ENCODE peak calls at places on chromosomes 5 and 9, in six cellular contexts. One of them, this sample, is unnamed.

GRCh38 chr5:170746081-170746951 is 37.2 kb upstream of the GABRP start:
- DNase-seq in H1: peak
- DNase-seq in IMR-90: no peak
- DNase-seq in HepG2: no peak
- DNase-seq in K562: no peak
- DNase-seq in HCT116: no peak
- DNase-seq in this sample: no peak

GRCh38 chr9:94112716-94113465 is 28.6 kb downstream of the PTPDC1 start:
- DNase-seq in K562: no peak
- DNase-seq in IMR-90: no peak
- DNase-seq in HCT116: no peak
- DNase-seq in H1: no peak
- DNase-seq in HepG2: no peak
- DNase-seq in this sample: no peak

GRCh38 chr5:167355370-167355769 is 936.1 kb upstream of the WWC1 start:
- DNase-seq in HCT116: no peak
- DNase-seq in K562: no peak
- DNase-seq in H1: no peak
- DNase-seq in HepG2: no peak
- DNase-seq in IMR-90: no peak
- DNase-seq in this sample: no peak

GRCh38 chr5:24141046-24141445 is 503.7 kb downstream of the CDH10 start:
- DNase-seq in HCT116: no peak
- DNase-seq in HepG2: no peak
- DNase-seq in K562: no peak
- DNase-seq in H1: no peak
- DNase-seq in IMR-90: no peak
- DNase-seq in this sample: no peak

GRCh38 chr9:117704024-117704575 is at the start of gene TLR4:
- DNase-seq in HCT116: no peak
- DNase-seq in HepG2: no peak
- DNase-seq in H1: no peak
- DNase-seq in IMR-90: no peak
- DNase-seq in K562: no peak
- DNase-seq in this sample: no peak

GRCh38 chr9:32928145-32928763 is 73.2 kb downstream of the APTX start:
- DNase-seq in K562: no peak
- DNase-seq in HepG2: no peak
- DNase-seq in IMR-90: peak
- DNase-seq in HCT116: no peak
- DNase-seq in H1: no peak
- DNase-seq in this sample: no peak

GRCh38 chr9:96164268-96164683 is 137.7 kb downstream of the HSD17B3 start:
- DNase-seq in HepG2: no peak
- DNase-seq in HCT116: no peak
- DNase-seq in IMR-90: no peak
- DNase-seq in K562: no peak
- DNase-seq in H1: no peak
- DNase-seq in this sample: no peak

GRCh38 chr9:22379272-22379671 is 67.4 kb upstream of the DMRTA1 start:
- DNase-seq in HepG2: no peak
- DNase-seq in K562: no peak
- DNase-seq in H1: no peak
- DNase-seq in IMR-90: no peak
- DNase-seq in HCT116: no peak
- DNase-seq in this sample: no peak

GRCh38 chr5:141855265-141856029 is 22.8 kb downstream of the PCDH1 start:
- DNase-seq in HepG2: no peak
- DNase-seq in IMR-90: no peak
- DNase-seq in K562: no peak
- DNase-seq in HCT116: no peak
- DNase-seq in H1: no peak
- DNase-seq in this sample: no peak

GRCh38 chr5:1144089-1144488 is 32.2 kb upstream of the SLC12A7 start:
- DNase-seq in HCT116: no peak
- DNase-seq in HepG2: no peak
- DNase-seq in IMR-90: no peak
- DNase-seq in K562: no peak
- DNase-seq in H1: no peak
- DNase-seq in this sample: no peak

GRCh38 chr9:134484479-134484878 is 157.1 kb upstream of the COL5A1 start:
- DNase-seq in H1: no peak
- DNase-seq in HCT116: no peak
- DNase-seq in HepG2: no peak
- DNase-seq in IMR-90: no peak
- DNase-seq in K562: no peak
- DNase-seq in this sample: no peak

GRCh38 chr5:61678966-61679365 is 346.9 kb downstream of the ZSWIM6 start:
- DNase-seq in K562: no peak
- DNase-seq in H1: no peak
- DNase-seq in HCT116: peak
- DNase-seq in IMR-90: no peak
- DNase-seq in HepG2: no peak
- DNase-seq in this sample: peak

GRCh38 chr5:42168091-42168670 is 243.1 kb downstream of the FBXO4 start:
- DNase-seq in HepG2: no peak
- DNase-seq in K562: no peak
- DNase-seq in IMR-90: no peak
- DNase-seq in H1: no peak
- DNase-seq in HCT116: no peak
- DNase-seq in this sample: no peak

GRCh38 chr5:150639751-150640150 is 709 bp upstream of the SYNPO start:
- DNase-seq in HepG2: no peak
- DNase-seq in IMR-90: no peak
- DNase-seq in H1: no peak
- DNase-seq in HCT116: no peak
- DNase-seq in K562: no peak
- DNase-seq in this sample: no peak

GRCh38 chr5:130272837-130273236 is 368.6 kb downstream of the CHSY3 start:
- DNase-seq in K562: no peak
- DNase-seq in HCT116: no peak
- DNase-seq in H1: no peak
- DNase-seq in IMR-90: no peak
- DNase-seq in HepG2: no peak
- DNase-seq in this sample: no peak

GRCh38 chr9:109158656-109159055 is 8.4 kb downstream of the FRRS1L start:
- DNase-seq in IMR-90: no peak
- DNase-seq in HCT116: no peak
- DNase-seq in HepG2: no peak
- DNase-seq in K562: no peak
- DNase-seq in H1: no peak
- DNase-seq in this sample: no peak

GRCh38 chr5:111389390-111390082 is 122.8 kb downstream of the STARD4 start:
- DNase-seq in K562: no peak
- DNase-seq in IMR-90: peak
- DNase-seq in HCT116: peak
- DNase-seq in H1: no peak
- DNase-seq in HepG2: no peak
- DNase-seq in this sample: peak

GRCh38 chr9:136543830-136544548 is 1.9 kb downstream of the NOTCH1 start:
- DNase-seq in HCT116: no peak
- DNase-seq in HepG2: peak
- DNase-seq in H1: no peak
- DNase-seq in IMR-90: no peak
- DNase-seq in K562: no peak
- DNase-seq in this sample: no peak

GRCh38 chr5:134994560-134995156 is 27.0 kb downstream of the CATSPER3 start:
- DNase-seq in IMR-90: no peak
- DNase-seq in HepG2: no peak
- DNase-seq in HCT116: no peak
- DNase-seq in H1: no peak
- DNase-seq in K562: no peak
- DNase-seq in this sample: no peak

GRCh38 chr9:221989-222776 is 7.5 kb downstream of the DOCK8 start:
- DNase-seq in HCT116: no peak
- DNase-seq in K562: no peak
- DNase-seq in IMR-90: no peak
- DNase-seq in H1: no peak
- DNase-seq in HepG2: peak
- DNase-seq in this sample: no peak

GRCh38 chr9:228929-229695 is 14.4 kb downstream of the DOCK8 start:
- DNase-seq in HCT116: no peak
- DNase-seq in K562: no peak
- DNase-seq in H1: no peak
- DNase-seq in IMR-90: no peak
- DNase-seq in HepG2: no peak
- DNase-seq in this sample: no peak

GRCh38 chr9:223167-223566 is 8.5 kb downstream of the DOCK8 start:
- DNase-seq in HCT116: no peak
- DNase-seq in IMR-90: no peak
- DNase-seq in H1: no peak
- DNase-seq in HepG2: no peak
- DNase-seq in K562: no peak
- DNase-seq in this sample: no peak

GRCh38 chr9:227882-228281 is 13.2 kb downstream of the DOCK8 start:
- DNase-seq in IMR-90: no peak
- DNase-seq in HepG2: no peak
- DNase-seq in HCT116: no peak
- DNase-seq in K562: no peak
- DNase-seq in H1: no peak
- DNase-seq in this sample: no peak

DNA sequence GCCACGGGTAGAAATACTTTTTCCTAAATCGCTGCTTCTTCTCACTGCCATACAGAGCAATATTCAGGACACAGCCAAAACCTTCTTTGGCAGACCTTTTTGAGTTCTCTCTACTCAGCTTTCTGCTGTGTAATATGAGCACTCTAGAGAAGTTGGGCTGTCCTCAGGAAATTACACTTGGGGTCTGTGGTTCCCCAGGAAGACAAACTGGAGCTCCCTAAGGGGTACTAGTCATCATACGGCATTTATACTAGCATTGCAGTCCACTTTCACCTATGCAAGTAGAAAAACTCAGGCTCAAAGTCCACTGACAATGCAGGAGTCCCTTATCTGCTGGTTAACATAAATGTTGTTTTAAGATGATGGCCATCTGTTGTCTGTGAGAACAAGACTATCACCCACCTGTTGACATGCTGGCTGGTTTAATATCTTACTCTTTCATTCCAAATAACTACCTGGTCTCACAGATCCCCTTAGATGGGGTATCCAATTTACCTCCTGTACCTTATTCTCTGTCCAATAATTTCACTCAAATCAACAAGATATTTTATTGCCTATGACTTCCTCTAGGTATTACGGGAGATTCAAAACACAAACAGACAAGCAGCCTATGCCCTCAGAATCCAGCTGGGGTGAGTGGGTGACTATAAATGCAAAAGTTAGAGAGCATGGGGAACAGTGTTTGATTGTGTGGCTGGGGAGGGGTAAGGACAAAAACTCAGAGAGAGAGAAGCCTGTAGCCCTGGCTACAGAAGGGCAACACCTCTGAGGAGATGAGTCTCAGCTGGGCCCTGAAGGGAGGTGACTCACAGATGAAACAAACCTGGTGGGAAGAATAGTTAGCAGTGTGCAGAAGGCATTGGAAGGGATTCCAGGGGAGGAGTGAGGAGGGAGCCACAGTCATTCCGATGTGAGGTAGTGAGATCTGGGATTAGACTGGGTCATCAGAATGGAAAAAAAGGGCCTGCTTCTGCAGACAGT is 10.2 kb downstream of the DOCK8 start:
- DNase-seq in HepG2: peak
- DNase-seq in K562: peak
- DNase-seq in IMR-90: no peak
- DNase-seq in H1: no peak
- DNase-seq in HCT116: no peak
- DNase-seq in this sample: peak
- H3K27ac ChIP-seq in HepG2: no peak
- H3K27ac ChIP-seq in K562: peak
- H3K27ac ChIP-seq in IMR-90: no peak
- H3K27ac ChIP-seq in H1: no peak
- H3K27ac ChIP-seq in HCT116: no peak
- H3K27ac ChIP-seq in this sample: no peak

GRCh38 chr5:140634103-140634502 is 1.1 kb upstream of the CD14 start:
- DNase-seq in IMR-90: no peak
- DNase-seq in H1: no peak
- DNase-seq in HCT116: no peak
- DNase-seq in K562: no peak
- DNase-seq in HepG2: no peak
- DNase-seq in this sample: no peak
- TF ChIP-seq POLR2A in IMR-90: no peak
- TF ChIP-seq POLR2A in H1: no peak
- TF ChIP-seq POLR2A in HCT116: no peak
- TF ChIP-seq POLR2A in K562: no peak
- TF ChIP-seq POLR2A in HepG2: no peak
- TF ChIP-seq POLR2A in this sample: no peak

DNA sequence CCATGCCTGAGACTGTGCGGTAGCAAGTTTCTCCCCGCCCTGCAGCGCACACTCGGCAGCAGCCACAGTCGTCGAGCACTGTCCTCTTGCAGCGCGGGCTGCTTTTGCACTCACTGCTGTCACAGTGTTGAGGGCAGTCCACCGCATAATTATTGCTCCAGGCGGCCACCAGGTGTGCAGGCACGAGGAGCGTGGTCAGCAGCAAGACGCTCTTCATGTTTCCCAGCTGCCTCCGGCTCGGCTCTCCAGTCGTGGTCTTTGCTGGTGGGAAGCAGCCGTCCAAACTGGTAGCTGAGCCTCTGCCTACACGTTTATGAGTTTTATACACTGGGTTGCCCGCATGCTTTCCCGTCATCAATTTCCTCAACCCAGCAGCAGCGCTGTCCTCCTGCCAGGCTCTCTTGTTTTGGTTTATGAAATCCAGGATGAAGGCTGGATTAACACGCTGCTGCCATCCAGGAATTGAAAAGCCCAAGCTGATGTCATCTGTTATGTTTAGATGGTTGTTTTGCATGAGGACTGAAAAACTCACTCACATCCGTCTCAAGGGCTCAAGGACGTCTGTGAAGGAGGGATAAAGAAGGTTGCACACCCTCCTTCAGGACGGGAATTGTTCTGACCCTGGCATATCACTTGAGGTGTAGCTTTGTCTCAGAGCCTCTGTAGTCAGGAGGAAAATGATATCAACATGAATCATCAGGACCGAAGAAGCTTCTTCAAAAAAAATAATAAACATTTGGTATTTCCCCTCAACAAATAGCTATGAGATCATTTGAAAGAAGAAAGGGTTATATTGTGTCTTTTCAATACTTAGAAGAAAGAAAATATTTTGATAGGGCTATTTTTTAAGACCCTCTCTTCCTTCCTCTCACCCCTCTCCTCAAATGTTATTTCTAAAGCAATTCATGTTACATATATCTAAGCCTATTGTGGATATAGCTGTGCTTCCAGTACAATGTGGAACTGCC is at the start of gene ESM1:
- DNase-seq in K562: no peak
- DNase-seq in HCT116: no peak
- DNase-seq in H1: no peak
- DNase-seq in HepG2: no peak
- DNase-seq in IMR-90: peak
- DNase-seq in this sample: no peak
- TF ChIP-seq CEBPB in K562: no peak
- TF ChIP-seq CEBPB in HCT116: no peak
- TF ChIP-seq CEBPB in H1: no peak
- TF ChIP-seq CEBPB in HepG2: no peak
- TF ChIP-seq CEBPB in IMR-90: no peak
- TF ChIP-seq CEBPB in this sample: no peak

DNA sequence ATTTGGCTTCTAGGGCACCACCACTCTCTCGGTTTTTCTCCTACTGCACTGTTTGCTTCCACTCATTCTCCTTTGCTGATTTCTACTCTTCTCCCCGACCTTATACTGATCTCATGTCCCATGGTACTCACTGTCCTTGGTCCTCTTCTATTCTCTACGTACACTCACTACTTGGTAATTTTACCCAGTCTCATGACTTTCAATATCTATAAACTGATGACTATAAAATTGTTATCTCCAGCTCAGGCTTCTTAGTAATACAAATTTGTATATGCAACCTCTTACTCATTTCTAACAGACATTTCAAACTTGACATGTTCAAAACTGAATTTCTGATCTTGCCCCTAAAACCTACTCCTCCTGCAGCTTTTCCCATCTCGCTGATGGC is 4.1 kb downstream of the RAPGEF6 start:
- DNase-seq in HCT116: no peak
- DNase-seq in K562: no peak
- DNase-seq in IMR-90: peak
- DNase-seq in H1: no peak
- DNase-seq in HepG2: no peak
- DNase-seq in this sample: no peak
- H3K27ac ChIP-seq in HCT116: no peak
- H3K27ac ChIP-seq in K562: peak
- H3K27ac ChIP-seq in IMR-90: no peak
- H3K27ac ChIP-seq in H1: no peak
- H3K27ac ChIP-seq in HepG2: peak
- H3K27ac ChIP-seq in this sample: no peak

This sample was measured in A549.